ENCODE peak calls at places on chromosomes 12 and 14, in eight cellular contexts. One of them, this sample, is unnamed.
A peak's percentile ranks its signal among the peaks of the same experiment; 100 is the strongest.

GRCh38 chr14:103728721-103729120 is 13.1 kb downstream of the ZFYVE21 start:
- DNase-seq in GM23248: no peak
- DNase-seq in GDM1: no peak
- DNase-seq in naive thymus-derived CD4-positive, alpha-beta T cell: no peak
- DNase-seq in astrocyte of the cerebellum: no peak
- DNase-seq in HT-29: no peak
- DNase-seq in effector memory CD4-positive, alpha-beta T cell: no peak
- DNase-seq in HTR-8/SVneo: no peak
- DNase-seq in this sample: no peak

GRCh38 chr12:57611116-57611809 is at the start of gene ARHGEF25:
- DNase-seq in naive thymus-derived CD4-positive, alpha-beta T cell: no peak
- DNase-seq in effector memory CD4-positive, alpha-beta T cell: no peak
- DNase-seq in GDM1: peak; percentile 45
- DNase-seq in GM23248: peak; percentile 77
- DNase-seq in astrocyte of the cerebellum: no peak
- DNase-seq in HTR-8/SVneo: peak; percentile 81
- DNase-seq in HT-29: no peak
- DNase-seq in this sample: no peak

GRCh38 chr12:41250748-41251147 is 62.6 kb downstream of the PDZRN4 start:
- DNase-seq in HT-29: no peak
- DNase-seq in naive thymus-derived CD4-positive, alpha-beta T cell: no peak
- DNase-seq in GDM1: no peak
- DNase-seq in HTR-8/SVneo: no peak
- DNase-seq in astrocyte of the cerebellum: peak; percentile 13
- DNase-seq in GM23248: peak; percentile 6
- DNase-seq in effector memory CD4-positive, alpha-beta T cell: no peak
- DNase-seq in this sample: no peak

GRCh38 chr12:121239704-121240420 is 29.9 kb downstream of the P2RX4 start:
- DNase-seq in GDM1: no peak
- DNase-seq in effector memory CD4-positive, alpha-beta T cell: no peak
- DNase-seq in GM23248: no peak
- DNase-seq in HTR-8/SVneo: no peak
- DNase-seq in astrocyte of the cerebellum: no peak
- DNase-seq in naive thymus-derived CD4-positive, alpha-beta T cell: peak; percentile 30
- DNase-seq in HT-29: no peak
- DNase-seq in this sample: no peak

GRCh38 chr12:5912437-5913334 is 32.4 kb downstream of the ANO2 start:
- DNase-seq in GDM1: no peak
- DNase-seq in naive thymus-derived CD4-positive, alpha-beta T cell: no peak
- DNase-seq in GM23248: no peak
- DNase-seq in HTR-8/SVneo: peak; percentile 31
- DNase-seq in astrocyte of the cerebellum: no peak
- DNase-seq in effector memory CD4-positive, alpha-beta T cell: no peak
- DNase-seq in HT-29: peak; percentile 9
- DNase-seq in this sample: no peak

GRCh38 chr14:91140672-91141071 is 26.8 kb downstream of the DGLUCY start:
- DNase-seq in HT-29: peak; percentile 62
- DNase-seq in HTR-8/SVneo: peak; percentile 60
- DNase-seq in GDM1: no peak
- DNase-seq in effector memory CD4-positive, alpha-beta T cell: no peak
- DNase-seq in astrocyte of the cerebellum: no peak
- DNase-seq in GM23248: peak; percentile 32
- DNase-seq in naive thymus-derived CD4-positive, alpha-beta T cell: no peak
- DNase-seq in this sample: no peak

GRCh38 chr12:112270673-112271072 is 111.6 kb downstream of the HECTD4 start:
- DNase-seq in HTR-8/SVneo: no peak
- DNase-seq in naive thymus-derived CD4-positive, alpha-beta T cell: no peak
- DNase-seq in HT-29: no peak
- DNase-seq in astrocyte of the cerebellum: no peak
- DNase-seq in effector memory CD4-positive, alpha-beta T cell: no peak
- DNase-seq in GM23248: no peak
- DNase-seq in GDM1: no peak
- DNase-seq in this sample: no peak

GRCh38 chr12:48472259-48472658 is at the start of gene ANP32D:
- DNase-seq in GM23248: no peak
- DNase-seq in GDM1: no peak
- DNase-seq in HT-29: no peak
- DNase-seq in naive thymus-derived CD4-positive, alpha-beta T cell: no peak
- DNase-seq in effector memory CD4-positive, alpha-beta T cell: no peak
- DNase-seq in astrocyte of the cerebellum: no peak
- DNase-seq in HTR-8/SVneo: no peak
- DNase-seq in this sample: no peak

GRCh38 chr12:29752121-29752520 is 31.6 kb downstream of the TMTC1 start:
- DNase-seq in GM23248: peak; percentile 32
- DNase-seq in HTR-8/SVneo: no peak
- DNase-seq in GDM1: no peak
- DNase-seq in naive thymus-derived CD4-positive, alpha-beta T cell: no peak
- DNase-seq in HT-29: no peak
- DNase-seq in astrocyte of the cerebellum: no peak
- DNase-seq in effector memory CD4-positive, alpha-beta T cell: no peak
- DNase-seq in this sample: no peak

GRCh38 chr12:95601626-95602025 is 50.4 kb upstream of the USP44 start:
- DNase-seq in GM23248: peak; percentile 74
- DNase-seq in naive thymus-derived CD4-positive, alpha-beta T cell: no peak
- DNase-seq in effector memory CD4-positive, alpha-beta T cell: no peak
- DNase-seq in astrocyte of the cerebellum: peak; percentile 55
- DNase-seq in HT-29: no peak
- DNase-seq in GDM1: no peak
- DNase-seq in HTR-8/SVneo: no peak
- DNase-seq in this sample: no peak

GRCh38 chr12:50055831-50056628 is 1.4 kb upstream of the ASIC1 start:
- DNase-seq in GM23248: peak; percentile 69
- DNase-seq in HTR-8/SVneo: peak; percentile 71
- DNase-seq in naive thymus-derived CD4-positive, alpha-beta T cell: peak; percentile 61
- DNase-seq in astrocyte of the cerebellum: no peak
- DNase-seq in effector memory CD4-positive, alpha-beta T cell: peak; percentile 30
- DNase-seq in GDM1: no peak
- DNase-seq in HT-29: peak; percentile 87
- DNase-seq in this sample: no peak

GRCh38 chr14:91496790-91497189 is 13.3 kb downstream of the PPP4R3A start:
- DNase-seq in GDM1: no peak
- DNase-seq in GM23248: no peak
- DNase-seq in effector memory CD4-positive, alpha-beta T cell: no peak
- DNase-seq in astrocyte of the cerebellum: no peak
- DNase-seq in HT-29: peak; percentile 23
- DNase-seq in HTR-8/SVneo: no peak
- DNase-seq in naive thymus-derived CD4-positive, alpha-beta T cell: no peak
- DNase-seq in this sample: no peak

GRCh38 chr14:96103560-96104460 is 64.6 kb downstream of the C14orf132 start:
- DNase-seq in effector memory CD4-positive, alpha-beta T cell: no peak
- DNase-seq in astrocyte of the cerebellum: no peak
- DNase-seq in GM23248: no peak
- DNase-seq in HT-29: no peak
- DNase-seq in HTR-8/SVneo: no peak
- DNase-seq in naive thymus-derived CD4-positive, alpha-beta T cell: no peak
- DNase-seq in GDM1: no peak
- DNase-seq in this sample: no peak

GRCh38 chr12:117738233-117738632 is 230.6 kb downstream of the KSR2 start:
- DNase-seq in astrocyte of the cerebellum: no peak
- DNase-seq in GM23248: no peak
- DNase-seq in naive thymus-derived CD4-positive, alpha-beta T cell: no peak
- DNase-seq in HTR-8/SVneo: no peak
- DNase-seq in GDM1: no peak
- DNase-seq in effector memory CD4-positive, alpha-beta T cell: no peak
- DNase-seq in HT-29: no peak
- DNase-seq in this sample: no peak

GRCh38 chr12:104957388-104958008 is 592 bp downstream of the SLC41A2 start:
- DNase-seq in HT-29: peak; percentile 51
- DNase-seq in GM23248: peak; percentile 55
- DNase-seq in GDM1: no peak
- DNase-seq in astrocyte of the cerebellum: no peak
- DNase-seq in HTR-8/SVneo: peak; percentile 21
- DNase-seq in effector memory CD4-positive, alpha-beta T cell: no peak
- DNase-seq in naive thymus-derived CD4-positive, alpha-beta T cell: peak; percentile 27
- DNase-seq in this sample: no peak

GRCh38 chr12:7099290-7099996 is 7.2 kb upstream of the C1R start:
- DNase-seq in HTR-8/SVneo: no peak
- DNase-seq in effector memory CD4-positive, alpha-beta T cell: no peak
- DNase-seq in HT-29: no peak
- DNase-seq in astrocyte of the cerebellum: no peak
- DNase-seq in GDM1: no peak
- DNase-seq in naive thymus-derived CD4-positive, alpha-beta T cell: no peak
- DNase-seq in GM23248: no peak
- DNase-seq in this sample: no peak

GRCh38 chr14:93150227-93151206 is 34.2 kb downstream of the MOAP1 start:
- DNase-seq in GM23248: no peak
- DNase-seq in astrocyte of the cerebellum: no peak
- DNase-seq in naive thymus-derived CD4-positive, alpha-beta T cell: no peak
- DNase-seq in GDM1: no peak
- DNase-seq in HTR-8/SVneo: no peak
- DNase-seq in effector memory CD4-positive, alpha-beta T cell: no peak
- DNase-seq in HT-29: no peak
- DNase-seq in this sample: no peak

GRCh38 chr12:76879710-76880025 is 849 bp upstream of the CSRP2 start:
- DNase-seq in effector memory CD4-positive, alpha-beta T cell: no peak
- DNase-seq in HT-29: no peak
- DNase-seq in GDM1: no peak
- DNase-seq in GM23248: no peak
- DNase-seq in astrocyte of the cerebellum: no peak
- DNase-seq in HTR-8/SVneo: peak; percentile 51
- DNase-seq in naive thymus-derived CD4-positive, alpha-beta T cell: no peak
- DNase-seq in this sample: no peak

GRCh38 chr14:93705513-93706156 is 82.7 kb downstream of the PRIMA1 start:
- DNase-seq in astrocyte of the cerebellum: no peak
- DNase-seq in GDM1: no peak
- DNase-seq in effector memory CD4-positive, alpha-beta T cell: no peak
- DNase-seq in HTR-8/SVneo: no peak
- DNase-seq in GM23248: no peak
- DNase-seq in naive thymus-derived CD4-positive, alpha-beta T cell: no peak
- DNase-seq in HT-29: no peak
- DNase-seq in this sample: no peak

GRCh38 chr14:29584992-29585391 is 342.7 kb downstream of the PRKD1 start:
- DNase-seq in HTR-8/SVneo: peak; percentile 9
- DNase-seq in effector memory CD4-positive, alpha-beta T cell: no peak
- DNase-seq in GM23248: peak; percentile 79
- DNase-seq in GDM1: no peak
- DNase-seq in astrocyte of the cerebellum: peak; percentile 70
- DNase-seq in HT-29: no peak
- DNase-seq in naive thymus-derived CD4-positive, alpha-beta T cell: no peak
- DNase-seq in this sample: no peak

GRCh38 chr12:79482323-79482722 is 208.4 kb downstream of the PAWR start:
- DNase-seq in HT-29: no peak
- DNase-seq in GDM1: no peak
- DNase-seq in GM23248: no peak
- DNase-seq in astrocyte of the cerebellum: no peak
- DNase-seq in naive thymus-derived CD4-positive, alpha-beta T cell: no peak
- DNase-seq in effector memory CD4-positive, alpha-beta T cell: no peak
- DNase-seq in HTR-8/SVneo: no peak
- DNase-seq in this sample: no peak

GRCh38 chr12:105954891-105955607 is 183.7 kb downstream of the NUAK1 start:
- DNase-seq in astrocyte of the cerebellum: no peak
- DNase-seq in GDM1: no peak
- DNase-seq in GM23248: peak; percentile 48
- DNase-seq in naive thymus-derived CD4-positive, alpha-beta T cell: no peak
- DNase-seq in HT-29: no peak
- DNase-seq in HTR-8/SVneo: no peak
- DNase-seq in effector memory CD4-positive, alpha-beta T cell: no peak
- DNase-seq in this sample: no peak

GRCh38 chr12:112664569-112664968 is 127.0 kb upstream of the RPH3A start:
- DNase-seq in HT-29: peak; percentile 5
- DNase-seq in astrocyte of the cerebellum: no peak
- DNase-seq in GM23248: peak; percentile 6
- DNase-seq in HTR-8/SVneo: peak; percentile 13
- DNase-seq in effector memory CD4-positive, alpha-beta T cell: no peak
- DNase-seq in GDM1: no peak
- DNase-seq in naive thymus-derived CD4-positive, alpha-beta T cell: no peak
- DNase-seq in this sample: no peak

GRCh38 chr12:54259194-54260011 is 20.5 kb downstream of the CBX5 start:
- DNase-seq in GM23248: peak; percentile 95
- DNase-seq in GDM1: peak; percentile 30
- DNase-seq in astrocyte of the cerebellum: peak; percentile 68
- DNase-seq in HT-29: peak; percentile 90
- DNase-seq in naive thymus-derived CD4-positive, alpha-beta T cell: peak; percentile 69
- DNase-seq in HTR-8/SVneo: peak; percentile 85
- DNase-seq in effector memory CD4-positive, alpha-beta T cell: no peak
- DNase-seq in this sample: no peak

GRCh38 chr12:124551268-124552144 is 15.9 kb downstream of the NCOR2 start:
- DNase-seq in astrocyte of the cerebellum: no peak
- DNase-seq in naive thymus-derived CD4-positive, alpha-beta T cell: no peak
- DNase-seq in GM23248: no peak
- DNase-seq in HT-29: no peak
- DNase-seq in GDM1: peak; percentile 67
- DNase-seq in effector memory CD4-positive, alpha-beta T cell: no peak
- DNase-seq in HTR-8/SVneo: no peak
- DNase-seq in this sample: peak; percentile 8

GRCh38 chr12:94148841-94149780 is 734 bp downstream of the PLXNC1 start:
- DNase-seq in HTR-8/SVneo: no peak
- DNase-seq in effector memory CD4-positive, alpha-beta T cell: peak; percentile 26
- DNase-seq in naive thymus-derived CD4-positive, alpha-beta T cell: peak; percentile 45
- DNase-seq in astrocyte of the cerebellum: no peak
- DNase-seq in HT-29: no peak
- DNase-seq in GDM1: peak; percentile 43
- DNase-seq in GM23248: peak; percentile 57
- DNase-seq in this sample: no peak

GRCh38 chr14:26026384-26026783 is 571.4 kb downstream of the NOVA1 start:
- DNase-seq in HTR-8/SVneo: no peak
- DNase-seq in HT-29: no peak
- DNase-seq in naive thymus-derived CD4-positive, alpha-beta T cell: no peak
- DNase-seq in GDM1: no peak
- DNase-seq in astrocyte of the cerebellum: no peak
- DNase-seq in GM23248: no peak
- DNase-seq in effector memory CD4-positive, alpha-beta T cell: no peak
- DNase-seq in this sample: no peak

GRCh38 chr14:56716705-56717104 is 93.6 kb downstream of the OTX2 start:
- DNase-seq in naive thymus-derived CD4-positive, alpha-beta T cell: no peak
- DNase-seq in astrocyte of the cerebellum: no peak
- DNase-seq in GDM1: no peak
- DNase-seq in effector memory CD4-positive, alpha-beta T cell: no peak
- DNase-seq in HT-29: no peak
- DNase-seq in GM23248: no peak
- DNase-seq in HTR-8/SVneo: no peak
- DNase-seq in this sample: no peak

GRCh38 chr14:87264386-87264785 is 728.6 kb downstream of the GALC start:
- DNase-seq in effector memory CD4-positive, alpha-beta T cell: no peak
- DNase-seq in GDM1: no peak
- DNase-seq in astrocyte of the cerebellum: no peak
- DNase-seq in naive thymus-derived CD4-positive, alpha-beta T cell: no peak
- DNase-seq in GM23248: no peak
- DNase-seq in HTR-8/SVneo: no peak
- DNase-seq in HT-29: no peak
- DNase-seq in this sample: no peak

GRCh38 chr12:114817491-114818440 is 133.8 kb upstream of the TBX3 start:
- DNase-seq in HTR-8/SVneo: no peak
- DNase-seq in astrocyte of the cerebellum: no peak
- DNase-seq in naive thymus-derived CD4-positive, alpha-beta T cell: no peak
- DNase-seq in GM23248: no peak
- DNase-seq in effector memory CD4-positive, alpha-beta T cell: no peak
- DNase-seq in HT-29: no peak
- DNase-seq in GDM1: no peak
- DNase-seq in this sample: no peak